ENCODE peak calls at places on chromosomes 3 and 15, in four cellular contexts. One of them, this sample, is unnamed.

GRCh38 chr3:127686512-127686894 is 13.8 kb downstream of the ABTB1 start:
- DNase-seq in progenitor cell of endocrine pancreas: no peak
- DNase-seq in EL: no peak
- DNase-seq in cerebellar nuclear complex: no peak
- DNase-seq in this sample: no peak

GRCh38 chr3:151770941-151771340 is 37.2 kb downstream of the AADACL2 start:
- DNase-seq in progenitor cell of endocrine pancreas: no peak
- DNase-seq in EL: no peak
- DNase-seq in cerebellar nuclear complex: no peak
- DNase-seq in this sample: no peak

GRCh38 chr3:12947504-12948369 is 106.4 kb upstream of the RPL32 start:
- DNase-seq in progenitor cell of endocrine pancreas: no peak
- DNase-seq in EL: peak; percentile 77
- DNase-seq in cerebellar nuclear complex: no peak
- DNase-seq in this sample: no peak

GRCh38 chr3:124592658-124593441 is 137.4 kb upstream of the UMPS start:
- DNase-seq in progenitor cell of endocrine pancreas: peak; percentile 34
- DNase-seq in EL: no peak
- DNase-seq in cerebellar nuclear complex: no peak
- DNase-seq in this sample: no peak

GRCh38 chr3:134751831-134752230 is 43.2 kb upstream of the EPHB1 start:
- DNase-seq in progenitor cell of endocrine pancreas: no peak
- DNase-seq in EL: no peak
- DNase-seq in cerebellar nuclear complex: no peak
- DNase-seq in this sample: no peak

GRCh38 chr15:79769933-79770332 is 126.9 kb downstream of the MTHFS start:
- DNase-seq in progenitor cell of endocrine pancreas: no peak
- DNase-seq in EL: no peak
- DNase-seq in cerebellar nuclear complex: no peak
- DNase-seq in this sample: no peak

GRCh38 chr3:194602580-194603300 is 30.5 kb downstream of the TMEM44 start:
- DNase-seq in progenitor cell of endocrine pancreas: no peak
- DNase-seq in EL: no peak
- DNase-seq in cerebellar nuclear complex: no peak
- DNase-seq in this sample: no peak

GRCh38 chr3:127484601-127485388 is 105.7 kb downstream of the TPRA1 start:
- DNase-seq in progenitor cell of endocrine pancreas: peak; percentile 7
- DNase-seq in EL: peak; percentile 15
- DNase-seq in cerebellar nuclear complex: no peak
- DNase-seq in this sample: peak; percentile 30

GRCh38 chr15:100687532-100688215 is 85.3 kb downstream of the ASB7 start:
- DNase-seq in progenitor cell of endocrine pancreas: no peak
- DNase-seq in EL: peak; percentile 84
- DNase-seq in cerebellar nuclear complex: no peak
- DNase-seq in this sample: no peak

This sample was measured in mesothelial cell of epicardium.